ENCODE peak calls at places on chromosome 1, in five cellular contexts. I is left ventricle myocardium inferior, J is trophoblast cell, E is tibial artery, M is tibial nerve. K is an unnamed sample.

GRCh38 chr1:29831500-29832117 is 595.3 kb downstream of the PTPRU start:
- DNase-seq in I (no peak), J (no peak), E (no peak), M (no peak), K (no peak)

GRCh38 chr1:206725053-206725963 is 40.6 kb downstream of the MAPKAPK2 start:
- DNase-seq in I (no peak), J (peak; percentile 53), E (no peak), M (no peak), K (peak; percentile 79)

GRCh38 chr1:10975567-10976326 is 36.7 kb upstream of the TARDBP start:
- DNase-seq in I (no peak), J (peak; percentile 48), E (no peak), M (peak; percentile 38), K (peak; percentile 57)

GRCh38 chr1:117366982-117367768 is at the start of gene MAN1A2:
- DNase-seq in I (peak; percentile 92), J (peak; percentile 72), E (peak; percentile 87), M (peak; percentile 73), K (peak; percentile 85)

GRCh38 chr1:40886318-40887011 is 24.3 kb upstream of the CITED4 start:
- DNase-seq in I (no peak), J (no peak), E (no peak), M (no peak), K (no peak)

GRCh38 chr1:53292690-53293089 is 35.2 kb downstream of the LRP8 start:
- DNase-seq in I (no peak), J (no peak), E (no peak), M (no peak), K (no peak)

GRCh38 chr1:186904361-186904760 is 75.6 kb downstream of the PLA2G4A start:
- DNase-seq in I (no peak), J (no peak), E (no peak), M (no peak), K (no peak)

GRCh38 chr1:215083408-215083961 is 948 bp downstream of the KCNK2 start:
- DNase-seq in I (no peak), J (no peak), E (no peak), M (peak; percentile 22), K (peak; percentile 22)

GRCh38 chr1:58571616-58572015 is 5.4 kb downstream of the TACSTD2 start:
- DNase-seq in I (no peak), J (no peak), E (no peak), M (no peak), K (no peak)

GRCh38 chr1:53518775-53519174 is 59.6 kb downstream of the DMRTB1 start:
- DNase-seq in I (no peak), J (peak; percentile 56), E (no peak), M (no peak), K (no peak)

GRCh38 chr1:234658143-234658542 is 48.2 kb upstream of the IRF2BP2 start:
- DNase-seq in I (no peak), J (peak; percentile 94), E (no peak), M (no peak), K (peak; percentile 43)

GRCh38 chr1:94286864-94287437 is 49.6 kb upstream of the ARHGAP29 start:
- DNase-seq in I (no peak), J (no peak), E (no peak), M (no peak), K (no peak)

GRCh38 chr1:95139039-95139438 is 21.9 kb downstream of the TLCD4 start:
- DNase-seq in I (no peak), J (no peak), E (no peak), M (no peak), K (no peak)

GRCh38 chr1:171801395-171801990 is 20.0 kb downstream of the METTL13 start:
- DNase-seq in I (no peak), J (peak; percentile 55), E (no peak), M (no peak), K (peak; percentile 71)

GRCh38 chr1:6222644-6223043 is 13.1 kb downstream of the ICMT start:
- DNase-seq in I (peak; percentile 72), J (peak; percentile 12), E (peak; percentile 61), M (no peak), K (no peak)

GRCh38 chr1:203127672-203128611 is at the start of gene ADORA1:
- DNase-seq in I (peak; percentile 74), J (peak; percentile 56), E (peak; percentile 58), M (peak; percentile 44), K (peak; percentile 90)

GRCh38 chr1:227666286-227666685 is 68.8 kb downstream of the JMJD4 start:
- DNase-seq in I (no peak), J (no peak), E (no peak), M (no peak), K (no peak)

GRCh38 chr1:43073490-43074230 is 98.4 kb downstream of the EBNA1BP2 start:
- DNase-seq in I (peak; percentile 70), J (peak; percentile 85), E (peak; percentile 65), M (peak; percentile 58), K (peak; percentile 85)

GRCh38 chr1:223348439-223348838 is 15.5 kb downstream of the SUSD4 start:
- DNase-seq in I (no peak), J (no peak), E (no peak), M (no peak), K (no peak)

GRCh38 chr1:72397786-72398185 is 115.4 kb upstream of the NEGR1 start:
- DNase-seq in I (no peak), J (peak; percentile 0), E (no peak), M (no peak), K (no peak)

GRCh38 chr1:59415876-59416275 is 119.0 kb downstream of the FGGY start:
- DNase-seq in I (no peak), J (no peak), E (no peak), M (no peak), K (no peak)

GRCh38 chr1:30187413-30188023 is 535.9 kb downstream of the MATN1 start:
- DNase-seq in I (no peak), J (no peak), E (no peak), M (no peak), K (no peak)

GRCh38 chr1:77370161-77370560 is 88.3 kb downstream of the AK5 start:
- DNase-seq in I (no peak), J (no peak), E (no peak), M (no peak), K (no peak)

GRCh38 chr1:87213126-87213496 is 115.6 kb upstream of the LMO4 start:
- DNase-seq in I (no peak), J (no peak), E (no peak), M (no peak), K (no peak)

GRCh38 chr1:232352366-232352765 is 277.6 kb downstream of the SIPA1L2 start:
- DNase-seq in I (no peak), J (no peak), E (no peak), M (no peak), K (no peak)

GRCh38 chr1:45010855-45011811 is at the start of gene HECTD3:
- DNase-seq in I (peak; percentile 85), J (peak; percentile 70), E (peak; percentile 83), M (peak; percentile 55), K (peak; percentile 80)

GRCh38 chr1:145999321-146000024 is 3.1 kb upstream of the TXNIP start:
- DNase-seq in I (no peak), J (no peak), E (peak; percentile 61), M (no peak), K (no peak)

GRCh38 chr1:80629304-80629837 is 1171.4 kb upstream of the ADGRL2 start:
- DNase-seq in I (no peak), J (no peak), E (no peak), M (no peak), K (no peak)

GRCh38 chr1:204102719-204103118 is 29.8 kb downstream of the SOX13 start:
- DNase-seq in I (no peak), J (peak; percentile 48), E (no peak), M (no peak), K (no peak)

GRCh38 chr1:118878661-118879060 is 109.5 kb downstream of the TBX15 start:
- DNase-seq in I (no peak), J (no peak), E (no peak), M (no peak), K (no peak)

GRCh38 chr1:14804626-14805025 is 206.1 kb downstream of the KAZN start:
- DNase-seq in I (no peak), J (no peak), E (no peak), M (no peak), K (peak; percentile 88)

GRCh38 chr1:21647431-21648373 is 21.5 kb downstream of the RAP1GAP start:
- DNase-seq in I (no peak), J (peak; percentile 87), E (no peak), M (no peak), K (peak; percentile 93)

GRCh38 chr1:169305948-169306347 is 61.6 kb downstream of the NME7 start:
- DNase-seq in I (no peak), J (no peak), E (no peak), M (no peak), K (no peak)

GRCh38 chr1:169305356-169305755 is 62.2 kb downstream of the NME7 start:
- DNase-seq in I (no peak), J (peak; percentile 67), E (no peak), M (no peak), K (no peak)

GRCh38 chr1:169308313-169309039 is 59.1 kb downstream of the NME7 start:
- DNase-seq in I (no peak), J (peak; percentile 41), E (no peak), M (no peak), K (no peak)

GRCh38 chr1:169309178-169310166 is 58.1 kb downstream of the NME7 start:
- DNase-seq in I (no peak), J (no peak), E (no peak), M (no peak), K (no peak)

GRCh38 chr1:169307176-169307575 is 60.4 kb downstream of the NME7 start:
- DNase-seq in I (no peak), J (peak; percentile 53), E (no peak), M (no peak), K (no peak)
- H3K27me3 ChIP-seq in I (no peaks in the 10 kb centered on the region), J (no peaks in the 10 kb centered on the region), E (no peaks in the 10 kb centered on the region), M (no peaks in the 10 kb centered on the region), K (no peaks in the 10 kb centered on the region)

GRCh38 chr1:247639381-247639981 is 34.1 kb downstream of the OR2G3 start:
- DNase-seq in I (peak; percentile 72), J (peak; percentile 79), E (peak; percentile 33), M (peak; percentile 51), K (peak; percentile 56)
- H3K4me3 ChIP-seq in I (peak overlapping the region; percentile 57), J (peak overlapping the region; percentile 37), E (peak overlapping the region; percentile 28), M (peak overlapping the region; percentile 51), K (peak overlapping the region; percentile 39)

GRCh38 chr1:92481598-92482403 is 4.9 kb downstream of the GFI1 start:
- DNase-seq in I (no peak), J (no peak), E (no peak), M (no peak), K (peak; percentile 56)

GRCh38 chr1:92480813-92481597 is 5.7 kb downstream of the GFI1 start:
- DNase-seq in I (no peak), J (no peak), E (no peak), M (no peak), K (peak; percentile 79)

GRCh38 chr1:92482665-92483441 is 3.9 kb downstream of the GFI1 start:
- DNase-seq in I (no peak), J (no peak), E (no peak), M (no peak), K (peak; percentile 73)

GRCh38 chr1:92483442-92484170 is 3.1 kb downstream of the GFI1 start:
- DNase-seq in I (no peak), J (peak; percentile 12), E (no peak), M (no peak), K (peak; percentile 78)

GRCh38 chr1:92482404-92482664 is 4.4 kb downstream of the GFI1 start:
- DNase-seq in I (no peak), J (peak; percentile 16), E (no peak), M (no peak), K (no peak)
- H3K27me3 ChIP-seq in I (peaks cover 100% of the 10 kb centered on the region), J (peaks cover 87% of the 10 kb centered on the region), E (peaks cover 79% of the 10 kb centered on the region), M (peaks cover 81% of the 10 kb centered on the region), K (peaks cover 99% of the 10 kb centered on the region)

DNA sequence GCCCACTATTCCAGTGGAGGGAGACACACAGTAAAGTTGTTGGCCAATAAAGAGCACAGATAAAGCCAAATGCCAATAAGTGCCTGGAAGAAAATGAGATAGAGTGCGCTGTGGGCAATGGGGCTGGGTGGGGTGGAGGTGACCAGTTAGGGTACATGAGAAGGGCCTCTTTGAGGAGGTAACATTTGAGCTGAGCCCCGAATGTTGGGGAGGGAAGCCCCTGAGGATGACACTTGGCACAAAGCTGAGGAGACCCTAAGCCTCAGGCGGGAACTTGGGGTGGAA is 979 bp downstream of the S100A9 start:
- DNase-seq in I (no peak), J (no peak), E (no peak), M (no peak), K (no peak)
- H3K4me3 ChIP-seq in I (peak overlapping the region; percentile 30), J (no peak overlapping the region), E (no peak overlapping the region), M (peak overlapping the region; percentile 9), K (no peak overlapping the region)